ENCODE peak calls at places on chromosome 7, in six cellular contexts. W, A, C, F, Q and P are unnamed samples.

GRCh38 chr7:44156453-44157010 is 15.4 kb upstream of the MYL7 start:
- DNase-seq in Q (peak), W (no peak), A (no peak), F (no peak), C (no peak), P (no peak)

GRCh38 chr7:1943933-1944618 is 274.0 kb downstream of the ELFN1 start:
- DNase-seq in F (no peak), Q (peak), W (no peak), C (no peak), A (no peak), P (peak)

GRCh38 chr7:95545007-95545615 is 51.2 kb downstream of the PDK4 start:
- DNase-seq in W (peak), Q (no peak), F (peak), C (no peak), A (no peak), P (no peak)

GRCh38 chr7:50775826-50776225 is 6.9 kb downstream of the GRB10 start:
- DNase-seq in W (no peak), Q (no peak), F (no peak), C (no peak), A (no peak), P (no peak)

GRCh38 chr7:127932496-127932895 is 98.7 kb downstream of the LRRC4 start:
- DNase-seq in A (no peak), C (no peak), Q (no peak), F (no peak), W (no peak), P (no peak)

GRCh38 chr7:30166155-30166840 is 31.5 kb downstream of the MTURN start:
- DNase-seq in F (no peak), W (no peak), A (no peak), Q (no peak), C (no peak), P (no peak)

GRCh38 chr7:104111294-104111693 is 96.5 kb downstream of the ORC5 start:
- DNase-seq in C (no peak), W (no peak), F (no peak), Q (no peak), A (no peak), P (no peak)

GRCh38 chr7:95509199-95509598 is 23.5 kb downstream of the ASB4 start:
- DNase-seq in C (peak), Q (no peak), A (peak), F (peak), W (no peak), P (no peak)

GRCh38 chr7:86645174-86645566 is 1.5 kb downstream of the GRM3 start:
- DNase-seq in A (no peak), C (no peak), W (no peak), Q (no peak), F (no peak), P (no peak)

GRCh38 chr7:105906690-105907089 is 30.3 kb upstream of the ATXN7L1 start:
- DNase-seq in C (no peak), F (peak), Q (no peak), W (no peak), A (no peak), P (no peak)